ENCODE peak calls at places on chromosome 22, in seven cellular contexts. One of them, this sample, is unnamed.

GRCh38 chr22:39514373-39514973 is 5.9 kb upstream of the ATF4 start:
- DNase-seq in brain pericyte: no peak
- DNase-seq in mesenteric fat pad: no peak
- DNase-seq in memory B cell: peak
- DNase-seq in putamen: no peak
- DNase-seq in fibroblast of mammary gland: peak
- DNase-seq in C1 segment of cervical spinal cord: peak
- DNase-seq in this sample: no peak

GRCh38 chr22:50621948-50622722 is 5.8 kb downstream of the ARSA start:
- DNase-seq in putamen: no peak
- DNase-seq in mesenteric fat pad: no peak
- DNase-seq in brain pericyte: no peak
- DNase-seq in memory B cell: peak
- DNase-seq in C1 segment of cervical spinal cord: no peak
- DNase-seq in fibroblast of mammary gland: no peak
- DNase-seq in this sample: no peak

GRCh38 chr22:49235463-49236300 is 592.0 kb downstream of the BRD1 start:
- DNase-seq in C1 segment of cervical spinal cord: no peak
- DNase-seq in putamen: no peak
- DNase-seq in memory B cell: no peak
- DNase-seq in brain pericyte: no peak
- DNase-seq in fibroblast of mammary gland: no peak
- DNase-seq in mesenteric fat pad: peak
- DNase-seq in this sample: no peak

GRCh38 chr22:30469165-30469564 is 2.7 kb downstream of the SEC14L3 start:
- DNase-seq in putamen: no peak
- DNase-seq in C1 segment of cervical spinal cord: no peak
- DNase-seq in fibroblast of mammary gland: no peak
- DNase-seq in memory B cell: no peak
- DNase-seq in brain pericyte: no peak
- DNase-seq in mesenteric fat pad: no peak
- DNase-seq in this sample: no peak

GRCh38 chr22:31508536-31508935 is 12.2 kb downstream of the SFI1 start:
- DNase-seq in brain pericyte: no peak
- DNase-seq in memory B cell: no peak
- DNase-seq in fibroblast of mammary gland: no peak
- DNase-seq in C1 segment of cervical spinal cord: no peak
- DNase-seq in mesenteric fat pad: no peak
- DNase-seq in putamen: no peak
- DNase-seq in this sample: no peak

GRCh38 chr22:26949193-26949592 is 291.8 kb downstream of the MIAT start:
- DNase-seq in brain pericyte: no peak
- DNase-seq in putamen: no peak
- DNase-seq in C1 segment of cervical spinal cord: no peak
- DNase-seq in memory B cell: no peak
- DNase-seq in mesenteric fat pad: no peak
- DNase-seq in fibroblast of mammary gland: peak
- DNase-seq in this sample: no peak

GRCh38 chr22:29311468-29312217 is 3.9 kb downstream of the RASL10A start:
- DNase-seq in memory B cell: no peak
- DNase-seq in fibroblast of mammary gland: no peak
- DNase-seq in brain pericyte: no peak
- DNase-seq in C1 segment of cervical spinal cord: no peak
- DNase-seq in mesenteric fat pad: peak
- DNase-seq in putamen: no peak
- DNase-seq in this sample: no peak

GRCh38 chr22:33902073-33902472 is 18.2 kb downstream of the LARGE1 start:
- DNase-seq in fibroblast of mammary gland: no peak
- DNase-seq in C1 segment of cervical spinal cord: no peak
- DNase-seq in mesenteric fat pad: no peak
- DNase-seq in brain pericyte: no peak
- DNase-seq in memory B cell: no peak
- DNase-seq in putamen: no peak
- DNase-seq in this sample: no peak

GRCh38 chr22:35039625-35040024 is 26.3 kb upstream of the ISX start:
- DNase-seq in brain pericyte: no peak
- DNase-seq in memory B cell: no peak
- DNase-seq in putamen: no peak
- DNase-seq in mesenteric fat pad: no peak
- DNase-seq in fibroblast of mammary gland: no peak
- DNase-seq in C1 segment of cervical spinal cord: no peak
- DNase-seq in this sample: no peak

GRCh38 chr22:39481595-39481994 is 20.5 kb upstream of the MIEF1 start:
- DNase-seq in C1 segment of cervical spinal cord: no peak
- DNase-seq in mesenteric fat pad: no peak
- DNase-seq in memory B cell: no peak
- DNase-seq in putamen: no peak
- DNase-seq in brain pericyte: no peak
- DNase-seq in fibroblast of mammary gland: no peak
- DNase-seq in this sample: no peak